ENCODE peak calls at places on chromosomes 7 and 10, in seven cellular contexts. V is mammary epithelial cell, N is mesendoderm, U is EL, S is esophagus squamous epithelium, E is hypothalamus, Q is NCI-H1092. Y is an unnamed sample.
A peak's percentile ranks its signal among the peaks of the same experiment; 100 is the strongest.

GRCh38 chr10:95388539-95388938 is 97.7 kb upstream of the PDLIM1 start:
- DNase-seq in S (no peak), E (no peak), N (no peak), Q (peak; percentile 25), U (no peak), V (no peak), Y (no peak)

GRCh38 chr10:111524134-111524533 is 447.3 kb downstream of the ADRA2A start:
- DNase-seq in N (no peak), Q (no peak), V (no peak), E (no peak), S (no peak), U (no peak), Y (no peak)

GRCh38 chr10:77180794-77181193 is 456.8 kb downstream of the KCNMA1 start:
- DNase-seq in V (peak; percentile 10), U (peak; percentile 68), N (no peak), E (no peak), Q (no peak), S (no peak), Y (no peak)

GRCh38 chr10:60123172-60123571 is 216.8 kb upstream of the CCDC6 start:
- DNase-seq in N (no peak), U (peak; percentile 48), V (peak; percentile 95), E (no peak), Q (no peak), S (no peak), Y (peak; percentile 99)

GRCh38 chr7:91630581-91631370 is 249.7 kb downstream of the MTERF1 start:
- DNase-seq in S (no peak), U (no peak), N (no peak), Q (no peak), E (no peak), V (no peak), Y (no peak)

GRCh38 chr10:49254556-49255318 is 44.2 kb upstream of the C10orf71 start:
- DNase-seq in Q (no peak), U (no peak), E (no peak), N (no peak), V (no peak), S (no peak), Y (no peak)

GRCh38 chr7:12728192-12728538 is 40.7 kb downstream of the ARL4A start:
- DNase-seq in U (no peak), Q (no peak), E (no peak), N (no peak), S (no peak), V (no peak), Y (no peak)

GRCh38 chr7:85634951-85635350 is 448.1 kb upstream of the SEMA3D start:
- DNase-seq in S (no peak), Q (no peak), V (peak; percentile 11), E (no peak), N (no peak), U (no peak), Y (peak; percentile 33)

GRCh38 chr7:24879281-24879680 is 100.7 kb downstream of the OSBPL3 start:
- DNase-seq in E (no peak), U (no peak), V (no peak), N (no peak), Q (no peak), S (no peak), Y (no peak)

GRCh38 chr10:121096617-121097431 is 245.7 kb downstream of the WDR11 start:
- DNase-seq in V (no peak), U (no peak), E (no peak), Q (no peak), N (peak; percentile 89), S (no peak), Y (no peak)

GRCh38 chr7:49638166-49638565 is 135.3 kb upstream of the VWC2 start:
- DNase-seq in Q (no peak), V (no peak), N (peak; percentile 29), U (no peak), E (no peak), S (no peak), Y (no peak)

GRCh38 chr7:50594734-50595537 is 29.7 kb upstream of the DDC start:
- DNase-seq in E (no peak), U (no peak), V (no peak), N (no peak), S (no peak), Q (no peak), Y (no peak)

GRCh38 chr10:75401569-75402485 is at the start of gene ZNF503:
- DNase-seq in Q (peak; percentile 90), U (peak; percentile 97), N (peak; percentile 98), E (peak; percentile 90), V (peak; percentile 97), S (peak; percentile 53), Y (peak; percentile 87)

GRCh38 chr7:139035588-139036353 is at the start of gene ZC3HAV1L:
- DNase-seq in S (no peak), V (peak; percentile 59), N (peak; percentile 67), Q (peak; percentile 69), E (peak; percentile 6), U (peak; percentile 69), Y (peak; percentile 32)

GRCh38 chr10:98258683-98259454 is 9.1 kb downstream of the LOXL4 start:
- DNase-seq in V (no peak), N (no peak), S (no peak), Q (no peak), U (peak; percentile 31), E (no peak), Y (no peak)

GRCh38 chr7:87234949-87235348 is 15.4 kb upstream of the TMEM243 start:
- DNase-seq in U (peak; percentile 21), N (no peak), V (no peak), Q (no peak), E (no peak), S (no peak), Y (peak; percentile 20)

GRCh38 chr7:86653919-86654659 is 10.4 kb downstream of the GRM3 start:
- DNase-seq in Q (no peak), E (no peak), V (no peak), N (peak; percentile 66), S (no peak), U (no peak), Y (no peak)

GRCh38 chr10:73650537-73651331 is 5.1 kb downstream of the SYNPO2L start:
- DNase-seq in N (no peak), S (no peak), U (peak; percentile 85), E (peak; percentile 1), Q (no peak), V (peak; percentile 64), Y (peak; percentile 76)

GRCh38 chr7:2248984-2249694 is 7.1 kb downstream of the NUDT1 start:
- DNase-seq in U (peak; percentile 96), S (no peak), N (peak; percentile 21), Q (no peak), E (no peak), V (peak; percentile 23), Y (peak; percentile 54)

GRCh38 chr7:98733036-98733435 is 116.0 kb downstream of the NPTX2 start:
- DNase-seq in N (peak; percentile 91), U (peak; percentile 38), Q (peak; percentile 19), E (no peak), S (no peak), V (peak; percentile 20), Y (peak; percentile 20)

GRCh38 chr10:38054361-38054797 is 39.8 kb upstream of the ZNF37A start:
- DNase-seq in E (no peak), N (no peak), Q (no peak), U (peak; percentile 69), V (peak; percentile 82), S (no peak), Y (peak; percentile 94)

GRCh38 chr7:135206887-135207738 is 4.2 kb downstream of the WDR91 start:
- DNase-seq in S (no peak), N (no peak), E (no peak), V (no peak), U (no peak), Q (no peak), Y (no peak)